ENCODE peak calls at places on chromosome 17, in nine cellular contexts. I is tibial nerve, L is HCT116, H is prostate gland, T is esophagus squamous epithelium, M is upper lobe of left lung, U is thyroid gland, N is uterus, A is breast epithelium. E is an unnamed sample.

GRCh38 chr17:64159051-64159590 is 29.2 kb upstream of the ERN1 start:
- DNase-seq in M (no peak), L (no peak), U (no peak), A (peak), T (no peak), N (no peak), H (peak), I (no peak), E (no peak)

GRCh38 chr17:39485555-39485954 is 24.3 kb downstream of the CDK12 start:
- DNase-seq in H (no peak), U (peak), L (peak), T (no peak), N (no peak), I (no peak), A (peak), M (no peak), E (no peak)

GRCh38 chr17:77470800-77471733 is 330.3 kb downstream of the SEC14L1 start:
- DNase-seq in H (no peak), M (no peak), L (peak), I (no peak), T (no peak), A (no peak), N (peak), U (no peak), E (no peak)

GRCh38 chr17:71460943-71461342 is 659.9 kb upstream of the SOX9 start:
- DNase-seq in N (no peak), U (peak), L (peak), H (no peak), T (no peak), M (no peak), I (no peak), A (no peak), E (peak)

GRCh38 chr17:78337244-78338109 is 22.4 kb downstream of the SOCS3 start:
- DNase-seq in M (no peak), U (no peak), T (no peak), L (no peak), I (no peak), N (no peak), A (no peak), H (no peak), E (no peak)

GRCh38 chr17:65750678-65751077 is 189.2 kb upstream of the AXIN2 start:
- DNase-seq in M (peak), L (peak), A (peak), N (peak), U (peak), T (no peak), H (peak), I (peak), E (peak)

GRCh38 chr17:20155258-20156195 is 146.4 kb downstream of the SPECC1 start:
- DNase-seq in M (peak), L (peak), I (peak), A (peak), U (peak), N (peak), T (peak), H (peak), E (peak)

GRCh38 chr17:6654816-6655731 is 3.5 kb downstream of the C17orf100 start:
- DNase-seq in U (peak), N (no peak), T (no peak), L (no peak), M (peak), H (peak), I (no peak), A (peak), E (peak)

GRCh38 chr17:11885051-11885450 is 112.2 kb downstream of the ZNF18 start:
- DNase-seq in A (no peak), T (no peak), I (no peak), H (peak), M (no peak), N (no peak), U (peak), L (no peak), E (no peak)

GRCh38 chr17:67024736-67025135 is 19.6 kb upstream of the CACNG1 start:
- DNase-seq in I (no peak), H (no peak), M (peak), A (no peak), U (no peak), N (no peak), L (no peak), T (no peak), E (no peak)

GRCh38 chr17:53949473-53950090 is 126.9 kb downstream of the KIF2B start:
- DNase-seq in U (no peak), L (no peak), I (no peak), H (no peak), A (no peak), N (no peak), M (no peak), T (no peak), E (no peak)

GRCh38 chr17:42197564-42198156 is 3.4 kb upstream of the GHDC start:
- DNase-seq in A (no peak), N (no peak), U (no peak), H (no peak), L (no peak), I (no peak), M (no peak), T (no peak), E (no peak)

GRCh38 chr17:20028436-20028835 is 19.3 kb downstream of the SPECC1 start:
- DNase-seq in L (no peak), U (no peak), M (no peak), N (no peak), I (no peak), T (no peak), H (no peak), A (no peak), E (no peak)

GRCh38 chr17:43905985-43906852 is 1.1 kb downstream of the MPP2 start:
- DNase-seq in A (peak), T (no peak), U (peak), M (peak), L (no peak), N (peak), H (no peak), I (peak), E (peak)

GRCh38 chr17:50064253-50064991 is 8.5 kb downstream of the ITGA3 start:
- DNase-seq in A (peak), I (no peak), U (peak), N (peak), M (no peak), T (no peak), L (peak), H (peak), E (no peak)

GRCh38 chr17:32491371-32492280 is 4.8 kb downstream of the CDK5R1 start:
- DNase-seq in L (no peak), T (no peak), U (no peak), M (peak), A (no peak), H (no peak), N (no peak), I (no peak), E (no peak)

GRCh38 chr17:37392024-37392590 is 14.5 kb downstream of the ACACA start:
- DNase-seq in H (no peak), U (peak), T (no peak), I (no peak), A (no peak), N (no peak), L (no peak), M (no peak), E (no peak)

GRCh38 chr17:57945999-57946797 is 9.0 kb downstream of the CUEDC1 start:
- DNase-seq in H (peak), N (no peak), L (no peak), M (no peak), A (no peak), T (no peak), U (peak), I (no peak), E (no peak)

GRCh38 chr17:34706029-34706428 is 126.6 kb downstream of the TMEM132E start:
- DNase-seq in L (no peak), T (no peak), H (no peak), A (no peak), M (no peak), U (peak), I (no peak), N (no peak), E (no peak)

GRCh38 chr17:51245535-51245934 is 14.3 kb downstream of the MBTD1 start:
- DNase-seq in T (no peak), U (no peak), H (no peak), N (no peak), I (no peak), A (no peak), L (no peak), M (no peak), E (no peak)

GRCh38 chr17:51256101-51256500 is 3.7 kb downstream of the MBTD1 start:
- DNase-seq in A (no peak), I (no peak), L (no peak), U (no peak), N (no peak), T (no peak), M (no peak), H (no peak), E (no peak)

GRCh38 chr17:51250314-51250840 is 9.5 kb downstream of the MBTD1 start:
- DNase-seq in I (no peak), M (no peak), H (no peak), U (no peak), T (no peak), A (no peak), N (no peak), L (no peak), E (no peak)

GRCh38 chr17:51255673-51256072 is 4.2 kb downstream of the MBTD1 start:
- DNase-seq in U (no peak), L (no peak), N (no peak), A (no peak), I (no peak), H (no peak), T (no peak), M (no peak), E (no peak)

GRCh38 chr17:51251010-51251409 is 8.8 kb downstream of the MBTD1 start:
- DNase-seq in U (no peak), L (no peak), N (no peak), M (no peak), T (no peak), A (no peak), H (no peak), I (no peak), E (no peak)
- H3K4me3 ChIP-seq in U (no peak), L (no peak), N (no peak), M (no peak), T (no peak), A (no peak), H (no peak), I (no peak), E (no peak)

DNA sequence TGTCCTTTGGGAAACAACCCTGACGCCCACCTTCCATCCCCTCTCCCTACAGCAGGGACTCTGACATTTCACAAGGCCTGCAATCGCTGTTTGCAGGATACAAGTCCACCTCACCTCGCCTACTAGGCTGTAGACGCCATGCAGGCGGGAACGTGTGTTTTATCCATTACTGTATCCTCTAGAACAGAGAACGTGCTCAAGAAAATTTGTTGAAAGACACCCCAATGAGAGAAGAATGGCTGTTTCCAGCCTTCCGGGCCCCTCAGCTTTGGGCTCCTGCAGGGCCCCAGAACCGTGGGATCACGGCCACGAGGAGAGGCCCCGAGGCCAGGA is 1.5 kb upstream of the TTYH2 start:
- DNase-seq in M (no peak), U (no peak), T (no peak), N (no peak), I (no peak), A (no peak), L (no peak), H (no peak), E (no peak)
- TF ChIP-seq POLR2A in M (no peak), U (no peak), T (no peak), N (no peak), I (no peak), A (no peak), L (no peak), H (no peak), E (no peak)

GRCh38 chr17:55728361-55728760 is 5.7 kb upstream of the TMEM100 start:
- DNase-seq in A (no peak), H (no peak), L (no peak), N (no peak), I (no peak), U (peak), T (no peak), M (no peak), E (no peak)

GRCh38 chr17:55728833-55729232 is 6.2 kb upstream of the TMEM100 start:
- DNase-seq in H (peak), A (no peak), L (no peak), I (no peak), N (no peak), U (no peak), T (no peak), M (no peak), E (no peak)

GRCh38 chr17:55730380-55730779 is 7.7 kb upstream of the TMEM100 start:
- DNase-seq in N (no peak), I (no peak), L (no peak), U (no peak), M (no peak), A (no peak), T (no peak), H (no peak), E (no peak)

GRCh38 chr17:55730808-55731207 is 8.1 kb upstream of the TMEM100 start:
- DNase-seq in A (no peak), U (no peak), I (no peak), H (no peak), N (no peak), L (no peak), M (no peak), T (no peak), E (no peak)

GRCh38 chr17:55729484-55729883 is 6.8 kb upstream of the TMEM100 start:
- DNase-seq in U (no peak), H (no peak), I (no peak), A (no peak), N (no peak), M (no peak), L (no peak), T (no peak), E (no peak)
- H3K4me3 ChIP-seq in U (no peak), H (no peak), I (no peak), A (no peak), N (no peak), M (peak), L (no peak), T (no peak), E (no peak)

GRCh38 chr17:48995871-48996695 is 1.1 kb upstream of the IGF2BP1 start:
- DNase-seq in H (no peak), A (no peak), M (peak), N (no peak), U (no peak), I (no peak), T (no peak), L (no peak), E (no peak)
- TF ChIP-seq POLR2A in H (no peak), A (no peak), M (no peak), N (no peak), U (no peak), I (no peak), T (no peak), L (no peak), E (no peak)

GRCh38 chr17:48513097-48513496 is 17.7 kb downstream of the HOXB1 start:
- DNase-seq in U (no peak), N (no peak), I (no peak), M (no peak), H (no peak), A (no peak), T (no peak), L (no peak), E (no peak)
- H3K4me3 ChIP-seq in U (no peak), N (no peak), I (no peak), M (no peak), H (no peak), A (peak), T (no peak), L (no peak), E (no peak)